ENCODE peak calls at places on chromosomes 3 and 15, in four cellular contexts. F is esophagus squamous epithelium, E is endothelial cell, S is coronary artery. N is an unnamed sample.

GRCh38 chr15:74540135-74540760 is 772 bp upstream of the ARID3B start:
- DNase-seq in F (no peak), E (no peak), S (no peak), N (no peak)

GRCh38 chr3:142618917-142619401 is 22.8 kb downstream of the PLS1 start:
- DNase-seq in F (no peak), E (no peak), S (no peak), N (no peak)

GRCh38 chr15:51801391-51801835 is 28.0 kb upstream of the TMOD3 start:
- DNase-seq in E (peak), F (no peak), S (no peak), N (no peak)

GRCh38 chr3:79844176-79844575 is 76.4 kb upstream of the ROBO1 start:
- DNase-seq in E (no peak), F (no peak), S (no peak), N (no peak)

GRCh38 chr3:131031660-131032059 is 5.0 kb downstream of the NEK11 start:
- DNase-seq in E (no peak), F (no peak), S (no peak), N (no peak)

GRCh38 chr3:58281069-58281468 is 25.0 kb upstream of the RPP14 start:
- DNase-seq in S (no peak), E (no peak), F (no peak), N (no peak)

GRCh38 chr3:107753494-107753893 is 230.7 kb downstream of the BBX start:
- DNase-seq in E (peak), F (no peak), S (no peak), N (no peak)

GRCh38 chr15:95887666-95888480 is 442.6 kb upstream of the NR2F2 start:
- DNase-seq in E (no peak), S (no peak), F (no peak), N (no peak)

GRCh38 chr3:43206632-43207031 is 79.7 kb upstream of the SNRK start:
- DNase-seq in S (no peak), F (no peak), E (no peak), N (no peak)

GRCh38 chr3:156819842-156820686 is 6.1 kb upstream of the LEKR1 start:
- DNase-seq in S (no peak), E (no peak), F (no peak), N (no peak)

GRCh38 chr3:25783661-25784512 is 644 bp upstream of the NGLY1 start:
- DNase-seq in E (no peak), S (peak), F (peak), N (no peak)

GRCh38 chr3:25854635-25855034 is 64.7 kb downstream of the OXSM start:
- DNase-seq in S (no peak), E (no peak), F (no peak), N (no peak)

GRCh38 chr3:189902230-189903186 is 218.2 kb downstream of the P3H2 start:
- DNase-seq in E (no peak), S (no peak), F (no peak), N (no peak)

GRCh38 chr15:98904466-98905048 is 103.0 kb downstream of the PGPEP1L start:
- DNase-seq in E (peak), F (no peak), S (no peak), N (no peak)